ENCODE peak calls at places on chromosomes 13 and 19, in ten cellular contexts. One of them, this sample, is unnamed.

GRCh38 chr13:87107626-87108025 is 563.5 kb upstream of the SLITRK5 start:
- DNase-seq in aorta: no peak
- DNase-seq in GM12892: no peak
- DNase-seq in stimulated activated CD8-positive, alpha-beta memory T cell treated with anti-CD3 and anti-CD28 coated beads, Interleukin-15, amount 100 ng/mL, for 48 hours: no peak
- DNase-seq in AG04449: no peak
- DNase-seq in HEK293T: no peak
- DNase-seq in fibroblast of villous mesenchyme: no peak
- DNase-seq in stimulated activated CD4-positive, alpha-beta T cell treated with anti-CD3 and anti-CD28 coated beads, Interleukin-1b, Interleukin-23, amount 100 ng/mL, for 1 hour: no peak
- DNase-seq in NCI-H1930: no peak
- DNase-seq in AG09309: no peak
- DNase-seq in this sample: no peak

GRCh38 chr19:29260477-29261317 is 47.7 kb upstream of the UQCRFS1 start:
- DNase-seq in stimulated activated CD8-positive, alpha-beta memory T cell treated with anti-CD3 and anti-CD28 coated beads, Interleukin-15, amount 100 ng/mL, for 48 hours: no peak
- DNase-seq in stimulated activated CD4-positive, alpha-beta T cell treated with anti-CD3 and anti-CD28 coated beads, Interleukin-1b, Interleukin-23, amount 100 ng/mL, for 1 hour: no peak
- DNase-seq in aorta: no peak
- DNase-seq in AG04449: no peak
- DNase-seq in HEK293T: peak
- DNase-seq in GM12892: no peak
- DNase-seq in NCI-H1930: no peak
- DNase-seq in fibroblast of villous mesenchyme: no peak
- DNase-seq in AG09309: no peak
- DNase-seq in this sample: no peak

GRCh38 chr13:32001392-32001768 is 30.2 kb upstream of the FRY start:
- DNase-seq in GM12892: peak
- DNase-seq in stimulated activated CD8-positive, alpha-beta memory T cell treated with anti-CD3 and anti-CD28 coated beads, Interleukin-15, amount 100 ng/mL, for 48 hours: no peak
- DNase-seq in fibroblast of villous mesenchyme: peak
- DNase-seq in stimulated activated CD4-positive, alpha-beta T cell treated with anti-CD3 and anti-CD28 coated beads, Interleukin-1b, Interleukin-23, amount 100 ng/mL, for 1 hour: no peak
- DNase-seq in NCI-H1930: peak
- DNase-seq in aorta: no peak
- DNase-seq in AG09309: no peak
- DNase-seq in AG04449: no peak
- DNase-seq in HEK293T: peak
- DNase-seq in this sample: no peak

GRCh38 chr19:55586976-55587668 is 6.5 kb upstream of the ZNF579 start:
- DNase-seq in NCI-H1930: peak
- DNase-seq in stimulated activated CD8-positive, alpha-beta memory T cell treated with anti-CD3 and anti-CD28 coated beads, Interleukin-15, amount 100 ng/mL, for 48 hours: peak
- DNase-seq in aorta: peak
- DNase-seq in AG09309: no peak
- DNase-seq in GM12892: peak
- DNase-seq in HEK293T: peak
- DNase-seq in fibroblast of villous mesenchyme: peak
- DNase-seq in stimulated activated CD4-positive, alpha-beta T cell treated with anti-CD3 and anti-CD28 coated beads, Interleukin-1b, Interleukin-23, amount 100 ng/mL, for 1 hour: peak
- DNase-seq in AG04449: no peak
- DNase-seq in this sample: peak

GRCh38 chr19:10113592-10113963 is 2.1 kb downstream of the P2RY11 start:
- DNase-seq in stimulated activated CD4-positive, alpha-beta T cell treated with anti-CD3 and anti-CD28 coated beads, Interleukin-1b, Interleukin-23, amount 100 ng/mL, for 1 hour: no peak
- DNase-seq in NCI-H1930: no peak
- DNase-seq in aorta: no peak
- DNase-seq in AG09309: no peak
- DNase-seq in GM12892: no peak
- DNase-seq in HEK293T: no peak
- DNase-seq in stimulated activated CD8-positive, alpha-beta memory T cell treated with anti-CD3 and anti-CD28 coated beads, Interleukin-15, amount 100 ng/mL, for 48 hours: no peak
- DNase-seq in fibroblast of villous mesenchyme: no peak
- DNase-seq in AG04449: no peak
- DNase-seq in this sample: no peak

GRCh38 chr19:55581145-55581827 is 638 bp upstream of the ZNF579 start:
- DNase-seq in HEK293T: no peak
- DNase-seq in aorta: no peak
- DNase-seq in NCI-H1930: no peak
- DNase-seq in stimulated activated CD4-positive, alpha-beta T cell treated with anti-CD3 and anti-CD28 coated beads, Interleukin-1b, Interleukin-23, amount 100 ng/mL, for 1 hour: no peak
- DNase-seq in stimulated activated CD8-positive, alpha-beta memory T cell treated with anti-CD3 and anti-CD28 coated beads, Interleukin-15, amount 100 ng/mL, for 48 hours: no peak
- DNase-seq in AG09309: no peak
- DNase-seq in GM12892: no peak
- DNase-seq in fibroblast of villous mesenchyme: no peak
- DNase-seq in AG04449: no peak
- DNase-seq in this sample: no peak

GRCh38 chr13:20518652-20519051 is 7.0 kb downstream of the CRYL1 start:
- DNase-seq in stimulated activated CD8-positive, alpha-beta memory T cell treated with anti-CD3 and anti-CD28 coated beads, Interleukin-15, amount 100 ng/mL, for 48 hours: no peak
- DNase-seq in AG09309: no peak
- DNase-seq in HEK293T: no peak
- DNase-seq in NCI-H1930: no peak
- DNase-seq in fibroblast of villous mesenchyme: no peak
- DNase-seq in GM12892: no peak
- DNase-seq in stimulated activated CD4-positive, alpha-beta T cell treated with anti-CD3 and anti-CD28 coated beads, Interleukin-1b, Interleukin-23, amount 100 ng/mL, for 1 hour: no peak
- DNase-seq in aorta: no peak
- DNase-seq in AG04449: no peak
- DNase-seq in this sample: no peak

GRCh38 chr13:31725841-31726240 is 13.5 kb upstream of the RXFP2 start:
- DNase-seq in HEK293T: no peak
- DNase-seq in AG04449: no peak
- DNase-seq in GM12892: no peak
- DNase-seq in stimulated activated CD8-positive, alpha-beta memory T cell treated with anti-CD3 and anti-CD28 coated beads, Interleukin-15, amount 100 ng/mL, for 48 hours: no peak
- DNase-seq in NCI-H1930: no peak
- DNase-seq in aorta: no peak
- DNase-seq in fibroblast of villous mesenchyme: no peak
- DNase-seq in stimulated activated CD4-positive, alpha-beta T cell treated with anti-CD3 and anti-CD28 coated beads, Interleukin-1b, Interleukin-23, amount 100 ng/mL, for 1 hour: no peak
- DNase-seq in AG09309: no peak
- DNase-seq in this sample: no peak

GRCh38 chr19:38539751-38540150 is 78.0 kb downstream of the MAP4K1 start:
- DNase-seq in AG09309: no peak
- DNase-seq in NCI-H1930: no peak
- DNase-seq in stimulated activated CD8-positive, alpha-beta memory T cell treated with anti-CD3 and anti-CD28 coated beads, Interleukin-15, amount 100 ng/mL, for 48 hours: no peak
- DNase-seq in AG04449: no peak
- DNase-seq in GM12892: no peak
- DNase-seq in fibroblast of villous mesenchyme: no peak
- DNase-seq in aorta: no peak
- DNase-seq in HEK293T: no peak
- DNase-seq in stimulated activated CD4-positive, alpha-beta T cell treated with anti-CD3 and anti-CD28 coated beads, Interleukin-1b, Interleukin-23, amount 100 ng/mL, for 1 hour: no peak
- DNase-seq in this sample: no peak

GRCh38 chr19:531009-531752 is 379 bp upstream of the CDC34 start:
- DNase-seq in fibroblast of villous mesenchyme: peak
- DNase-seq in AG04449: no peak
- DNase-seq in NCI-H1930: peak
- DNase-seq in GM12892: peak
- DNase-seq in stimulated activated CD4-positive, alpha-beta T cell treated with anti-CD3 and anti-CD28 coated beads, Interleukin-1b, Interleukin-23, amount 100 ng/mL, for 1 hour: peak
- DNase-seq in stimulated activated CD8-positive, alpha-beta memory T cell treated with anti-CD3 and anti-CD28 coated beads, Interleukin-15, amount 100 ng/mL, for 48 hours: peak
- DNase-seq in aorta: peak
- DNase-seq in HEK293T: peak
- DNase-seq in AG09309: no peak
- DNase-seq in this sample: no peak

GRCh38 chr13:113927661-113928581 is 46.0 kb downstream of the C13orf46 start:
- DNase-seq in GM12892: no peak
- DNase-seq in AG04449: peak
- DNase-seq in fibroblast of villous mesenchyme: peak
- DNase-seq in AG09309: peak
- DNase-seq in stimulated activated CD8-positive, alpha-beta memory T cell treated with anti-CD3 and anti-CD28 coated beads, Interleukin-15, amount 100 ng/mL, for 48 hours: no peak
- DNase-seq in HEK293T: no peak
- DNase-seq in aorta: peak
- DNase-seq in NCI-H1930: no peak
- DNase-seq in stimulated activated CD4-positive, alpha-beta T cell treated with anti-CD3 and anti-CD28 coated beads, Interleukin-1b, Interleukin-23, amount 100 ng/mL, for 1 hour: no peak
- DNase-seq in this sample: no peak

GRCh38 chr13:73943965-73944233 is 190.3 kb downstream of the KLF12 start:
- DNase-seq in NCI-H1930: no peak
- DNase-seq in GM12892: no peak
- DNase-seq in AG09309: no peak
- DNase-seq in AG04449: no peak
- DNase-seq in HEK293T: no peak
- DNase-seq in stimulated activated CD4-positive, alpha-beta T cell treated with anti-CD3 and anti-CD28 coated beads, Interleukin-1b, Interleukin-23, amount 100 ng/mL, for 1 hour: no peak
- DNase-seq in fibroblast of villous mesenchyme: no peak
- DNase-seq in stimulated activated CD8-positive, alpha-beta memory T cell treated with anti-CD3 and anti-CD28 coated beads, Interleukin-15, amount 100 ng/mL, for 48 hours: no peak
- DNase-seq in aorta: no peak
- DNase-seq in this sample: no peak

GRCh38 chr19:20662421-20663105 is 1.2 kb upstream of the ZNF626 start:
- DNase-seq in stimulated activated CD8-positive, alpha-beta memory T cell treated with anti-CD3 and anti-CD28 coated beads, Interleukin-15, amount 100 ng/mL, for 48 hours: no peak
- DNase-seq in AG04449: no peak
- DNase-seq in HEK293T: no peak
- DNase-seq in aorta: no peak
- DNase-seq in NCI-H1930: no peak
- DNase-seq in stimulated activated CD4-positive, alpha-beta T cell treated with anti-CD3 and anti-CD28 coated beads, Interleukin-1b, Interleukin-23, amount 100 ng/mL, for 1 hour: no peak
- DNase-seq in GM12892: no peak
- DNase-seq in AG09309: no peak
- DNase-seq in fibroblast of villous mesenchyme: no peak
- DNase-seq in this sample: no peak

GRCh38 chr13:29849731-29850212 is 645 bp downstream of the UBL3 start:
- DNase-seq in stimulated activated CD8-positive, alpha-beta memory T cell treated with anti-CD3 and anti-CD28 coated beads, Interleukin-15, amount 100 ng/mL, for 48 hours: no peak
- DNase-seq in stimulated activated CD4-positive, alpha-beta T cell treated with anti-CD3 and anti-CD28 coated beads, Interleukin-1b, Interleukin-23, amount 100 ng/mL, for 1 hour: no peak
- DNase-seq in GM12892: peak
- DNase-seq in aorta: peak
- DNase-seq in fibroblast of villous mesenchyme: peak
- DNase-seq in AG04449: no peak
- DNase-seq in NCI-H1930: no peak
- DNase-seq in HEK293T: peak
- DNase-seq in AG09309: no peak
- DNase-seq in this sample: no peak

GRCh38 chr13:51856027-51856736 is 5.6 kb upstream of the CCDC70 start:
- DNase-seq in stimulated activated CD8-positive, alpha-beta memory T cell treated with anti-CD3 and anti-CD28 coated beads, Interleukin-15, amount 100 ng/mL, for 48 hours: no peak
- DNase-seq in aorta: no peak
- DNase-seq in stimulated activated CD4-positive, alpha-beta T cell treated with anti-CD3 and anti-CD28 coated beads, Interleukin-1b, Interleukin-23, amount 100 ng/mL, for 1 hour: no peak
- DNase-seq in GM12892: no peak
- DNase-seq in AG04449: no peak
- DNase-seq in HEK293T: no peak
- DNase-seq in NCI-H1930: no peak
- DNase-seq in AG09309: no peak
- DNase-seq in fibroblast of villous mesenchyme: no peak
- DNase-seq in this sample: no peak

GRCh38 chr19:1001538-1002166 is 1.4 kb downstream of the GRIN3B start:
- DNase-seq in aorta: no peak
- DNase-seq in AG09309: no peak
- DNase-seq in GM12892: peak
- DNase-seq in fibroblast of villous mesenchyme: no peak
- DNase-seq in NCI-H1930: peak
- DNase-seq in HEK293T: peak
- DNase-seq in stimulated activated CD4-positive, alpha-beta T cell treated with anti-CD3 and anti-CD28 coated beads, Interleukin-1b, Interleukin-23, amount 100 ng/mL, for 1 hour: peak
- DNase-seq in AG04449: no peak
- DNase-seq in stimulated activated CD8-positive, alpha-beta memory T cell treated with anti-CD3 and anti-CD28 coated beads, Interleukin-15, amount 100 ng/mL, for 48 hours: peak
- DNase-seq in this sample: no peak

GRCh38 chr19:3730457-3730958 is 22.3 kb downstream of the TJP3 start:
- DNase-seq in stimulated activated CD4-positive, alpha-beta T cell treated with anti-CD3 and anti-CD28 coated beads, Interleukin-1b, Interleukin-23, amount 100 ng/mL, for 1 hour: no peak
- DNase-seq in HEK293T: no peak
- DNase-seq in aorta: no peak
- DNase-seq in fibroblast of villous mesenchyme: no peak
- DNase-seq in stimulated activated CD8-positive, alpha-beta memory T cell treated with anti-CD3 and anti-CD28 coated beads, Interleukin-15, amount 100 ng/mL, for 48 hours: no peak
- DNase-seq in AG09309: no peak
- DNase-seq in GM12892: no peak
- DNase-seq in NCI-H1930: no peak
- DNase-seq in AG04449: no peak
- DNase-seq in this sample: no peak

GRCh38 chr13:23822252-23822824 is 66.9 kb downstream of the MIPEP start:
- DNase-seq in aorta: no peak
- DNase-seq in stimulated activated CD8-positive, alpha-beta memory T cell treated with anti-CD3 and anti-CD28 coated beads, Interleukin-15, amount 100 ng/mL, for 48 hours: no peak
- DNase-seq in stimulated activated CD4-positive, alpha-beta T cell treated with anti-CD3 and anti-CD28 coated beads, Interleukin-1b, Interleukin-23, amount 100 ng/mL, for 1 hour: no peak
- DNase-seq in NCI-H1930: no peak
- DNase-seq in AG04449: no peak
- DNase-seq in GM12892: no peak
- DNase-seq in fibroblast of villous mesenchyme: peak
- DNase-seq in AG09309: no peak
- DNase-seq in HEK293T: no peak
- DNase-seq in this sample: no peak

GRCh38 chr19:12778905-12779161 is 3.5 kb upstream of the HOOK2 start:
- DNase-seq in GM12892: no peak
- DNase-seq in AG04449: no peak
- DNase-seq in NCI-H1930: no peak
- DNase-seq in stimulated activated CD8-positive, alpha-beta memory T cell treated with anti-CD3 and anti-CD28 coated beads, Interleukin-15, amount 100 ng/mL, for 48 hours: no peak
- DNase-seq in HEK293T: no peak
- DNase-seq in aorta: no peak
- DNase-seq in AG09309: no peak
- DNase-seq in stimulated activated CD4-positive, alpha-beta T cell treated with anti-CD3 and anti-CD28 coated beads, Interleukin-1b, Interleukin-23, amount 100 ng/mL, for 1 hour: no peak
- DNase-seq in fibroblast of villous mesenchyme: no peak
- DNase-seq in this sample: no peak

GRCh38 chr19:46213156-46213555 is 16.4 kb upstream of the IGFL1 start:
- DNase-seq in NCI-H1930: no peak
- DNase-seq in aorta: no peak
- DNase-seq in AG04449: no peak
- DNase-seq in stimulated activated CD4-positive, alpha-beta T cell treated with anti-CD3 and anti-CD28 coated beads, Interleukin-1b, Interleukin-23, amount 100 ng/mL, for 1 hour: no peak
- DNase-seq in GM12892: no peak
- DNase-seq in fibroblast of villous mesenchyme: no peak
- DNase-seq in HEK293T: no peak
- DNase-seq in AG09309: no peak
- DNase-seq in stimulated activated CD8-positive, alpha-beta memory T cell treated with anti-CD3 and anti-CD28 coated beads, Interleukin-15, amount 100 ng/mL, for 48 hours: no peak
- DNase-seq in this sample: no peak

GRCh38 chr19:6509118-6509971 is 7.2 kb upstream of the TUBB4A start:
- DNase-seq in stimulated activated CD4-positive, alpha-beta T cell treated with anti-CD3 and anti-CD28 coated beads, Interleukin-1b, Interleukin-23, amount 100 ng/mL, for 1 hour: no peak
- DNase-seq in AG04449: no peak
- DNase-seq in fibroblast of villous mesenchyme: no peak
- DNase-seq in aorta: peak
- DNase-seq in stimulated activated CD8-positive, alpha-beta memory T cell treated with anti-CD3 and anti-CD28 coated beads, Interleukin-15, amount 100 ng/mL, for 48 hours: no peak
- DNase-seq in GM12892: no peak
- DNase-seq in HEK293T: no peak
- DNase-seq in NCI-H1930: no peak
- DNase-seq in AG09309: no peak
- DNase-seq in this sample: no peak

GRCh38 chr19:46487802-46488445 is 7.7 kb downstream of the PNMA8B start:
- DNase-seq in NCI-H1930: peak
- DNase-seq in AG04449: no peak
- DNase-seq in fibroblast of villous mesenchyme: peak
- DNase-seq in stimulated activated CD4-positive, alpha-beta T cell treated with anti-CD3 and anti-CD28 coated beads, Interleukin-1b, Interleukin-23, amount 100 ng/mL, for 1 hour: peak
- DNase-seq in aorta: peak
- DNase-seq in GM12892: peak
- DNase-seq in stimulated activated CD8-positive, alpha-beta memory T cell treated with anti-CD3 and anti-CD28 coated beads, Interleukin-15, amount 100 ng/mL, for 48 hours: peak
- DNase-seq in HEK293T: peak
- DNase-seq in AG09309: no peak
- DNase-seq in this sample: no peak

GRCh38 chr19:23541991-23542390 is 145.0 kb downstream of the ZNF675 start:
- DNase-seq in fibroblast of villous mesenchyme: no peak
- DNase-seq in aorta: no peak
- DNase-seq in AG04449: no peak
- DNase-seq in stimulated activated CD8-positive, alpha-beta memory T cell treated with anti-CD3 and anti-CD28 coated beads, Interleukin-15, amount 100 ng/mL, for 48 hours: no peak
- DNase-seq in stimulated activated CD4-positive, alpha-beta T cell treated with anti-CD3 and anti-CD28 coated beads, Interleukin-1b, Interleukin-23, amount 100 ng/mL, for 1 hour: no peak
- DNase-seq in GM12892: no peak
- DNase-seq in NCI-H1930: no peak
- DNase-seq in HEK293T: no peak
- DNase-seq in AG09309: no peak
- DNase-seq in this sample: no peak

GRCh38 chr13:26971990-26972888 is 199.4 kb downstream of the USP12 start:
- DNase-seq in GM12892: no peak
- DNase-seq in AG04449: no peak
- DNase-seq in NCI-H1930: peak
- DNase-seq in stimulated activated CD8-positive, alpha-beta memory T cell treated with anti-CD3 and anti-CD28 coated beads, Interleukin-15, amount 100 ng/mL, for 48 hours: no peak
- DNase-seq in fibroblast of villous mesenchyme: no peak
- DNase-seq in stimulated activated CD4-positive, alpha-beta T cell treated with anti-CD3 and anti-CD28 coated beads, Interleukin-1b, Interleukin-23, amount 100 ng/mL, for 1 hour: no peak
- DNase-seq in aorta: no peak
- DNase-seq in AG09309: no peak
- DNase-seq in HEK293T: no peak
- DNase-seq in this sample: peak

GRCh38 chr19:33492951-33493350 is 28.6 kb downstream of the PEPD start:
- DNase-seq in fibroblast of villous mesenchyme: no peak
- DNase-seq in stimulated activated CD8-positive, alpha-beta memory T cell treated with anti-CD3 and anti-CD28 coated beads, Interleukin-15, amount 100 ng/mL, for 48 hours: no peak
- DNase-seq in aorta: peak
- DNase-seq in GM12892: no peak
- DNase-seq in AG09309: no peak
- DNase-seq in HEK293T: no peak
- DNase-seq in stimulated activated CD4-positive, alpha-beta T cell treated with anti-CD3 and anti-CD28 coated beads, Interleukin-1b, Interleukin-23, amount 100 ng/mL, for 1 hour: no peak
- DNase-seq in AG04449: no peak
- DNase-seq in NCI-H1930: no peak
- DNase-seq in this sample: no peak

GRCh38 chr19:40467007-40467565 is 285 bp downstream of the SPTBN4 start:
- DNase-seq in GM12892: no peak
- DNase-seq in stimulated activated CD4-positive, alpha-beta T cell treated with anti-CD3 and anti-CD28 coated beads, Interleukin-1b, Interleukin-23, amount 100 ng/mL, for 1 hour: no peak
- DNase-seq in stimulated activated CD8-positive, alpha-beta memory T cell treated with anti-CD3 and anti-CD28 coated beads, Interleukin-15, amount 100 ng/mL, for 48 hours: no peak
- DNase-seq in fibroblast of villous mesenchyme: no peak
- DNase-seq in HEK293T: no peak
- DNase-seq in aorta: no peak
- DNase-seq in NCI-H1930: no peak
- DNase-seq in AG04449: no peak
- DNase-seq in AG09309: no peak
- DNase-seq in this sample: no peak

GRCh38 chr13:47621931-47622330 is 379.1 kb downstream of the SUCLA2 start:
- DNase-seq in AG09309: no peak
- DNase-seq in AG04449: no peak
- DNase-seq in HEK293T: no peak
- DNase-seq in GM12892: no peak
- DNase-seq in NCI-H1930: no peak
- DNase-seq in fibroblast of villous mesenchyme: no peak
- DNase-seq in stimulated activated CD4-positive, alpha-beta T cell treated with anti-CD3 and anti-CD28 coated beads, Interleukin-1b, Interleukin-23, amount 100 ng/mL, for 1 hour: no peak
- DNase-seq in aorta: no peak
- DNase-seq in stimulated activated CD8-positive, alpha-beta memory T cell treated with anti-CD3 and anti-CD28 coated beads, Interleukin-15, amount 100 ng/mL, for 48 hours: no peak
- DNase-seq in this sample: no peak

GRCh38 chr13:35736876-35737275 is 260.4 kb upstream of the MAB21L1 start:
- DNase-seq in stimulated activated CD4-positive, alpha-beta T cell treated with anti-CD3 and anti-CD28 coated beads, Interleukin-1b, Interleukin-23, amount 100 ng/mL, for 1 hour: no peak
- DNase-seq in AG09309: no peak
- DNase-seq in GM12892: no peak
- DNase-seq in fibroblast of villous mesenchyme: no peak
- DNase-seq in NCI-H1930: no peak
- DNase-seq in AG04449: no peak
- DNase-seq in HEK293T: no peak
- DNase-seq in stimulated activated CD8-positive, alpha-beta memory T cell treated with anti-CD3 and anti-CD28 coated beads, Interleukin-15, amount 100 ng/mL, for 48 hours: no peak
- DNase-seq in aorta: no peak
- DNase-seq in this sample: no peak